ENCODE peak calls at places on chromosomes 1 and 21, in six cellular contexts. One of them, this sample, is unnamed.

GRCh38 chr1:116910379-116911165 is 856 bp downstream of the PTGFRN start:
- DNase-seq in naive thymus-derived CD4-positive, alpha-beta T cell: peak
- DNase-seq in tibial nerve: peak
- DNase-seq in SJCRH30: peak
- DNase-seq in OCI-LY7: no peak
- DNase-seq in SJSA1: peak
- DNase-seq in this sample: peak

GRCh38 chr21:41766883-41767605 is at the start of gene RIPK4:
- DNase-seq in naive thymus-derived CD4-positive, alpha-beta T cell: peak
- DNase-seq in tibial nerve: no peak
- DNase-seq in SJCRH30: no peak
- DNase-seq in OCI-LY7: peak
- DNase-seq in SJSA1: no peak
- DNase-seq in this sample: peak

GRCh38 chr1:159872896-159873295 is 10.4 kb upstream of the VSIG8 start:
- DNase-seq in naive thymus-derived CD4-positive, alpha-beta T cell: no peak
- DNase-seq in tibial nerve: no peak
- DNase-seq in SJCRH30: no peak
- DNase-seq in OCI-LY7: no peak
- DNase-seq in SJSA1: no peak
- DNase-seq in this sample: no peak

GRCh38 chr1:38327559-38327973 is 281.0 kb upstream of the POU3F1 start:
- DNase-seq in naive thymus-derived CD4-positive, alpha-beta T cell: no peak
- DNase-seq in tibial nerve: no peak
- DNase-seq in SJCRH30: peak
- DNase-seq in OCI-LY7: no peak
- DNase-seq in SJSA1: peak
- DNase-seq in this sample: no peak

GRCh38 chr1:62849031-62849430 is 65.1 kb downstream of the ATG4C start:
- DNase-seq in naive thymus-derived CD4-positive, alpha-beta T cell: no peak
- DNase-seq in tibial nerve: no peak
- DNase-seq in SJCRH30: no peak
- DNase-seq in OCI-LY7: peak
- DNase-seq in SJSA1: no peak
- DNase-seq in this sample: no peak

GRCh38 chr1:34113362-34113761 is 51.7 kb downstream of the CSMD2 start:
- DNase-seq in naive thymus-derived CD4-positive, alpha-beta T cell: no peak
- DNase-seq in tibial nerve: no peak
- DNase-seq in SJCRH30: no peak
- DNase-seq in OCI-LY7: peak
- DNase-seq in SJSA1: no peak
- DNase-seq in this sample: no peak

GRCh38 chr21:44428281-44428942 is 26.9 kb upstream of the LRRC3 start:
- DNase-seq in naive thymus-derived CD4-positive, alpha-beta T cell: peak
- DNase-seq in tibial nerve: no peak
- DNase-seq in SJCRH30: peak
- DNase-seq in OCI-LY7: peak
- DNase-seq in SJSA1: no peak
- DNase-seq in this sample: peak

GRCh38 chr1:165842363-165843129 is 15.1 kb downstream of the UCK2 start:
- DNase-seq in naive thymus-derived CD4-positive, alpha-beta T cell: peak
- DNase-seq in tibial nerve: no peak
- DNase-seq in SJCRH30: peak
- DNase-seq in OCI-LY7: peak
- DNase-seq in SJSA1: peak
- DNase-seq in this sample: peak

GRCh38 chr21:46307625-46308024 is 16.0 kb downstream of the C21orf58 start:
- DNase-seq in naive thymus-derived CD4-positive, alpha-beta T cell: no peak
- DNase-seq in tibial nerve: no peak
- DNase-seq in SJCRH30: no peak
- DNase-seq in OCI-LY7: no peak
- DNase-seq in SJSA1: no peak
- DNase-seq in this sample: no peak

GRCh38 chr1:49016030-49016991 is 239.6 kb upstream of the BEND5 start:
- DNase-seq in naive thymus-derived CD4-positive, alpha-beta T cell: no peak
- DNase-seq in tibial nerve: no peak
- DNase-seq in SJCRH30: peak
- DNase-seq in OCI-LY7: no peak
- DNase-seq in SJSA1: no peak
- DNase-seq in this sample: no peak

GRCh38 chr1:158212315-158212714 is 31.6 kb downstream of the CD1D start:
- DNase-seq in naive thymus-derived CD4-positive, alpha-beta T cell: no peak
- DNase-seq in tibial nerve: no peak
- DNase-seq in SJCRH30: no peak
- DNase-seq in OCI-LY7: no peak
- DNase-seq in SJSA1: no peak
- DNase-seq in this sample: peak

GRCh38 chr1:48817505-48818114 is 40.9 kb upstream of the BEND5 start:
- DNase-seq in naive thymus-derived CD4-positive, alpha-beta T cell: no peak
- DNase-seq in tibial nerve: peak
- DNase-seq in SJCRH30: peak
- DNase-seq in OCI-LY7: peak
- DNase-seq in SJSA1: no peak
- DNase-seq in this sample: peak

GRCh38 chr1:192810253-192810880 is 1.5 kb downstream of the RGS2 start:
- DNase-seq in naive thymus-derived CD4-positive, alpha-beta T cell: no peak
- DNase-seq in tibial nerve: no peak
- DNase-seq in SJCRH30: no peak
- DNase-seq in OCI-LY7: peak
- DNase-seq in SJSA1: no peak
- DNase-seq in this sample: no peak

GRCh38 chr1:247270003-247270402 is 14.1 kb downstream of the VN1R5 start:
- DNase-seq in naive thymus-derived CD4-positive, alpha-beta T cell: no peak
- DNase-seq in tibial nerve: no peak
- DNase-seq in SJCRH30: no peak
- DNase-seq in OCI-LY7: no peak
- DNase-seq in SJSA1: no peak
- DNase-seq in this sample: no peak

GRCh38 chr1:161706483-161707347 is at the start of gene FCRLA:
- DNase-seq in naive thymus-derived CD4-positive, alpha-beta T cell: no peak
- DNase-seq in tibial nerve: no peak
- DNase-seq in SJCRH30: peak
- DNase-seq in OCI-LY7: peak
- DNase-seq in SJSA1: peak
- DNase-seq in this sample: peak

GRCh38 chr21:28298251-28298672 is 694.4 kb downstream of the LTN1 start:
- DNase-seq in naive thymus-derived CD4-positive, alpha-beta T cell: no peak
- DNase-seq in tibial nerve: no peak
- DNase-seq in SJCRH30: no peak
- DNase-seq in OCI-LY7: no peak
- DNase-seq in SJSA1: no peak
- DNase-seq in this sample: peak

GRCh38 chr1:40105028-40105427 is 8.0 kb upstream of the PPT1 start:
- DNase-seq in naive thymus-derived CD4-positive, alpha-beta T cell: no peak
- DNase-seq in tibial nerve: no peak
- DNase-seq in SJCRH30: no peak
- DNase-seq in OCI-LY7: no peak
- DNase-seq in SJSA1: no peak
- DNase-seq in this sample: no peak

GRCh38 chr1:7253118-7253480 is 467.8 kb downstream of the CAMTA1 start:
- DNase-seq in naive thymus-derived CD4-positive, alpha-beta T cell: no peak
- DNase-seq in tibial nerve: no peak
- DNase-seq in SJCRH30: no peak
- DNase-seq in OCI-LY7: no peak
- DNase-seq in SJSA1: no peak
- DNase-seq in this sample: no peak

GRCh38 chr1:228075801-228076271 is 6.7 kb upstream of the ARF1 start:
- DNase-seq in naive thymus-derived CD4-positive, alpha-beta T cell: no peak
- DNase-seq in tibial nerve: no peak
- DNase-seq in SJCRH30: no peak
- DNase-seq in OCI-LY7: no peak
- DNase-seq in SJSA1: no peak
- DNase-seq in this sample: no peak
- H3K4me3 ChIP-seq in naive thymus-derived CD4-positive, alpha-beta T cell: no peak
- H3K4me3 ChIP-seq in tibial nerve: no peak
- H3K4me3 ChIP-seq in SJCRH30: no peak
- H3K4me3 ChIP-seq in OCI-LY7: no peak
- H3K4me3 ChIP-seq in SJSA1: no peak
- H3K4me3 ChIP-seq in this sample: no peak

DNA sequence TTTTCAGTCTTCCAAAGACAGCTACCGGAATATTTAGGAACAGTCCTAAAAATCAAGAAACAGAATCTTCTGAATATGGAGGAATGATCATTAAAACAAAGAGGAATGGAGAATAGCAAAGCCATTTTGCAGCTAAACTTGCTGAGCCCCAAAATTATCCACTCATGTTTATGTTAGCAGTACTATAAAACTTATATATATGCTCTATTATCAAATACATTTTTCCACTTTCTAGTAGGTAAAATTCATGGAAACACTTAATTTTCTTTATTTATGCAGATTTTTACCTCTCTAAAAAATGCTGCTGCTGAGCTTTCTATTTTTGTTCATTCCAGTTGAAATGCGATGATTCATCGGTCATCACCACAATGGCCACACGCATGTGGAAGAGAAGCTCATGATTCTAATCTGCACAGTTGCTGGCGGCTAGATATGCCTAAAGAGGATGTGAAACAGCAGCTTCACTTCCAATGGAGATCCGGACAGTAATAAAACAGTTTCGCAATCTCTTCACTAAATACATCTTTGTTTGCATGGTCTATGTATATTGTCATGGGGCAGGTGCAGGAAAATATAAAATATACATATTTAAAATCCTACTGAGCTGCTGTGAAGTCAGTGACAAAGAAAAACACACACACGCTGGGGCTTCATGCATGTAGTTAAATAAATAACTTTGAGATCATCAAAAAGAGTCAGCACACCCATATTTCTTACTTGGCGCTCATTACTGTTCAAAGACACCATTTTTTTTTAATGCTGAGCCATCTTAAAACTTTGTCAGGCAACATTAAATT is 292.2 kb downstream of the SMYD3 start:
- DNase-seq in naive thymus-derived CD4-positive, alpha-beta T cell: no peak
- DNase-seq in tibial nerve: peak
- DNase-seq in SJCRH30: peak
- DNase-seq in OCI-LY7: peak
- DNase-seq in SJSA1: peak
- DNase-seq in this sample: peak
- H3K4me3 ChIP-seq in naive thymus-derived CD4-positive, alpha-beta T cell: no peak
- H3K4me3 ChIP-seq in tibial nerve: no peak
- H3K4me3 ChIP-seq in SJCRH30: no peak
- H3K4me3 ChIP-seq in OCI-LY7: no peak
- H3K4me3 ChIP-seq in SJSA1: peak
- H3K4me3 ChIP-seq in this sample: no peak

GRCh38 chr1:28518745-28519341 is 13.0 kb downstream of the RCC1 start:
- DNase-seq in naive thymus-derived CD4-positive, alpha-beta T cell: no peak
- DNase-seq in tibial nerve: no peak
- DNase-seq in SJCRH30: peak
- DNase-seq in OCI-LY7: peak
- DNase-seq in SJSA1: no peak
- DNase-seq in this sample: no peak

GRCh38 chr1:28519946-28520725 is 14.3 kb downstream of the RCC1 start:
- DNase-seq in naive thymus-derived CD4-positive, alpha-beta T cell: no peak
- DNase-seq in tibial nerve: no peak
- DNase-seq in SJCRH30: no peak
- DNase-seq in OCI-LY7: no peak
- DNase-seq in SJSA1: no peak
- DNase-seq in this sample: no peak

GRCh38 chr1:28518000-28518744 is 12.3 kb downstream of the RCC1 start:
- DNase-seq in naive thymus-derived CD4-positive, alpha-beta T cell: peak
- DNase-seq in tibial nerve: peak
- DNase-seq in SJCRH30: peak
- DNase-seq in OCI-LY7: peak
- DNase-seq in SJSA1: peak
- DNase-seq in this sample: peak

GRCh38 chr1:28517649-28517999 is 11.8 kb downstream of the RCC1 start:
- DNase-seq in naive thymus-derived CD4-positive, alpha-beta T cell: no peak
- DNase-seq in tibial nerve: no peak
- DNase-seq in SJCRH30: no peak
- DNase-seq in OCI-LY7: no peak
- DNase-seq in SJSA1: no peak
- DNase-seq in this sample: no peak

GRCh38 chr1:28521502-28522164 is 15.8 kb downstream of the RCC1 start:
- DNase-seq in naive thymus-derived CD4-positive, alpha-beta T cell: no peak
- DNase-seq in tibial nerve: no peak
- DNase-seq in SJCRH30: no peak
- DNase-seq in OCI-LY7: no peak
- DNase-seq in SJSA1: no peak
- DNase-seq in this sample: no peak
- H3K4me3 ChIP-seq in naive thymus-derived CD4-positive, alpha-beta T cell: no peak
- H3K4me3 ChIP-seq in tibial nerve: no peak
- H3K4me3 ChIP-seq in SJCRH30: no peak
- H3K4me3 ChIP-seq in OCI-LY7: no peak
- H3K4me3 ChIP-seq in SJSA1: no peak
- H3K4me3 ChIP-seq in this sample: no peak

GRCh38 chr1:173208146-173208545 is 1.0 kb upstream of the TNFSF4 start:
- DNase-seq in naive thymus-derived CD4-positive, alpha-beta T cell: no peak
- DNase-seq in tibial nerve: no peak
- DNase-seq in SJCRH30: no peak
- DNase-seq in OCI-LY7: no peak
- DNase-seq in SJSA1: no peak
- DNase-seq in this sample: no peak

GRCh38 chr1:173208868-173209267 is 1.7 kb upstream of the TNFSF4 start:
- DNase-seq in naive thymus-derived CD4-positive, alpha-beta T cell: no peak
- DNase-seq in tibial nerve: no peak
- DNase-seq in SJCRH30: no peak
- DNase-seq in OCI-LY7: no peak
- DNase-seq in SJSA1: no peak
- DNase-seq in this sample: no peak

GRCh38 chr1:173204693-173205092 is 2.4 kb downstream of the TNFSF4 start:
- DNase-seq in naive thymus-derived CD4-positive, alpha-beta T cell: no peak
- DNase-seq in tibial nerve: no peak
- DNase-seq in SJCRH30: no peak
- DNase-seq in OCI-LY7: no peak
- DNase-seq in SJSA1: no peak
- DNase-seq in this sample: no peak

GRCh38 chr1:173205146-173206051 is 1.7 kb downstream of the TNFSF4 start:
- DNase-seq in naive thymus-derived CD4-positive, alpha-beta T cell: peak
- DNase-seq in tibial nerve: peak
- DNase-seq in SJCRH30: no peak
- DNase-seq in OCI-LY7: no peak
- DNase-seq in SJSA1: no peak
- DNase-seq in this sample: no peak

DNA sequence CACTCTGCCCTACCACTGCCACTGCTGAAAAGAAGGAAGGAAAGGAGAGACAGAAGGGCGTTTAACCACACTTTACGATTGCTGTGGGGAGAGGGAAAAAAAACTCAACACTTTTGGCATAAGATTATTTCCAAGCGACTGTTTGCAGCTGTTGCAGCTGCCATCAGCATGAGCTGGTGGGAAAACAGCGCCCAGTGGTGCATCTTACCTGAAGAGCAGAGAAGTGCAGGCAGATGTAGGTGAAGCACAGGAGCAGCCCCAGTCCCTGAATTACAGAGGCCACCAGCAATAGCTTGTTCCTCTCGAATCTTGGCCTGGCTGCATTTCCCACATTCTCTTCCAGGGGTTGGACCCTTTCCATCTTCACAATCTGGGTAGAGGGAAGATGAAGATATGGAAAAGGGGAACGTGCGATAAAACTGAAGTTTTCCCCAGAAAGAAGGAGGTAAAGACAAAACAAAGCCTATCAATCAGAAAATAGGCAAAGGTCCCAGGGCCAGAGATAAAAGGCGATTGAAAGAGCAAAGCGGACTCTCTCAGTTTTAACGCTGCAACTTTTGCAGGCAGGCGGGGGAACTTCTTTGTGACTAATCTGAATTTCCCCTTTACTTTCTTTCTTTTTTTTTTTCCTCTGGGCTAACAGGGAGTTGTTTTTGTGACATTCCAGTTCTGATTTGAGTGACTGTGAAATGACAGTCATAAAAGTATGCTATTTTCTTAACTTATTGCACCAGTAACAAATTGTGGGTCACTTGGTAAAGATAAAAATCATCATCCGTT is at the start of gene TNFSF4:
- DNase-seq in naive thymus-derived CD4-positive, alpha-beta T cell: peak
- DNase-seq in tibial nerve: no peak
- DNase-seq in SJCRH30: peak
- DNase-seq in OCI-LY7: no peak
- DNase-seq in SJSA1: no peak
- DNase-seq in this sample: no peak
- H3K4me3 ChIP-seq in naive thymus-derived CD4-positive, alpha-beta T cell: peak
- H3K4me3 ChIP-seq in tibial nerve: no peak
- H3K4me3 ChIP-seq in SJCRH30: no peak
- H3K4me3 ChIP-seq in OCI-LY7: no peak
- H3K4me3 ChIP-seq in SJSA1: no peak
- H3K4me3 ChIP-seq in this sample: no peak

This sample was measured in MG63.